ENCODE peak calls at places on chromosome 16, in seven cellular contexts. One of them, this sample, is unnamed.

GRCh38 chr16:11793840-11794239 is 3.2 kb downstream of the ZC3H7A start:
- DNase-seq in Ammon's horn: no peak
- DNase-seq in activated naive CD4-positive, alpha-beta T cell: no peak
- DNase-seq in EL: no peak
- DNase-seq in stimulated activated CD8-positive, alpha-beta memory T cell treated with anti-CD3 and anti-CD28 coated beads, Interleukin-12 subunit alpha, Interleukin-12 subunit beta, amount 100 ng/mL, for 4 hours: no peak
- DNase-seq in heart left ventricle: no peak
- DNase-seq in H54: no peak
- DNase-seq in this sample: no peak

GRCh38 chr16:1105888-1106620 is 10.0 kb upstream of the C1QTNF8 start:
- DNase-seq in heart left ventricle: peak
- DNase-seq in stimulated activated CD8-positive, alpha-beta memory T cell treated with anti-CD3 and anti-CD28 coated beads, Interleukin-12 subunit alpha, Interleukin-12 subunit beta, amount 100 ng/mL, for 4 hours: peak
- DNase-seq in EL: peak
- DNase-seq in Ammon's horn: peak
- DNase-seq in activated naive CD4-positive, alpha-beta T cell: peak
- DNase-seq in H54: peak
- DNase-seq in this sample: no peak

GRCh38 chr16:78684040-78684611 is 584.7 kb downstream of the WWOX start:
- DNase-seq in stimulated activated CD8-positive, alpha-beta memory T cell treated with anti-CD3 and anti-CD28 coated beads, Interleukin-12 subunit alpha, Interleukin-12 subunit beta, amount 100 ng/mL, for 4 hours: no peak
- DNase-seq in Ammon's horn: no peak
- DNase-seq in EL: no peak
- DNase-seq in activated naive CD4-positive, alpha-beta T cell: no peak
- DNase-seq in heart left ventricle: peak
- DNase-seq in H54: peak
- DNase-seq in this sample: peak

GRCh38 chr16:78499399-78499798 is 399.9 kb downstream of the WWOX start:
- DNase-seq in H54: no peak
- DNase-seq in heart left ventricle: no peak
- DNase-seq in activated naive CD4-positive, alpha-beta T cell: no peak
- DNase-seq in EL: no peak
- DNase-seq in Ammon's horn: no peak
- DNase-seq in stimulated activated CD8-positive, alpha-beta memory T cell treated with anti-CD3 and anti-CD28 coated beads, Interleukin-12 subunit alpha, Interleukin-12 subunit beta, amount 100 ng/mL, for 4 hours: no peak
- DNase-seq in this sample: no peak

GRCh38 chr16:728131-728889 is 1.4 kb downstream of the HAGHL start:
- DNase-seq in H54: peak
- DNase-seq in activated naive CD4-positive, alpha-beta T cell: no peak
- DNase-seq in Ammon's horn: peak
- DNase-seq in stimulated activated CD8-positive, alpha-beta memory T cell treated with anti-CD3 and anti-CD28 coated beads, Interleukin-12 subunit alpha, Interleukin-12 subunit beta, amount 100 ng/mL, for 4 hours: peak
- DNase-seq in EL: peak
- DNase-seq in heart left ventricle: peak
- DNase-seq in this sample: no peak

GRCh38 chr16:57606147-57606846 is 22.1 kb upstream of the ADGRG1 start:
- DNase-seq in stimulated activated CD8-positive, alpha-beta memory T cell treated with anti-CD3 and anti-CD28 coated beads, Interleukin-12 subunit alpha, Interleukin-12 subunit beta, amount 100 ng/mL, for 4 hours: no peak
- DNase-seq in heart left ventricle: no peak
- DNase-seq in H54: no peak
- DNase-seq in activated naive CD4-positive, alpha-beta T cell: no peak
- DNase-seq in Ammon's horn: no peak
- DNase-seq in EL: no peak
- DNase-seq in this sample: no peak

GRCh38 chr16:659618-660017 is 8.3 kb upstream of the RHOT2 start:
- DNase-seq in stimulated activated CD8-positive, alpha-beta memory T cell treated with anti-CD3 and anti-CD28 coated beads, Interleukin-12 subunit alpha, Interleukin-12 subunit beta, amount 100 ng/mL, for 4 hours: no peak
- DNase-seq in H54: no peak
- DNase-seq in EL: no peak
- DNase-seq in heart left ventricle: no peak
- DNase-seq in Ammon's horn: no peak
- DNase-seq in activated naive CD4-positive, alpha-beta T cell: no peak
- DNase-seq in this sample: no peak

GRCh38 chr16:81937305-81938038 is 73.8 kb downstream of the SDR42E1 start:
- DNase-seq in activated naive CD4-positive, alpha-beta T cell: no peak
- DNase-seq in heart left ventricle: no peak
- DNase-seq in EL: no peak
- DNase-seq in Ammon's horn: no peak
- DNase-seq in H54: no peak
- DNase-seq in stimulated activated CD8-positive, alpha-beta memory T cell treated with anti-CD3 and anti-CD28 coated beads, Interleukin-12 subunit alpha, Interleukin-12 subunit beta, amount 100 ng/mL, for 4 hours: no peak
- DNase-seq in this sample: no peak

GRCh38 chr16:9612267-9612666 is 520.8 kb downstream of the HAPSTR1 start:
- DNase-seq in EL: peak
- DNase-seq in stimulated activated CD8-positive, alpha-beta memory T cell treated with anti-CD3 and anti-CD28 coated beads, Interleukin-12 subunit alpha, Interleukin-12 subunit beta, amount 100 ng/mL, for 4 hours: no peak
- DNase-seq in activated naive CD4-positive, alpha-beta T cell: no peak
- DNase-seq in H54: no peak
- DNase-seq in heart left ventricle: no peak
- DNase-seq in Ammon's horn: no peak
- DNase-seq in this sample: no peak

GRCh38 chr16:76059701-76060100 is 217.5 kb upstream of the CNTNAP4 start:
- DNase-seq in EL: no peak
- DNase-seq in stimulated activated CD8-positive, alpha-beta memory T cell treated with anti-CD3 and anti-CD28 coated beads, Interleukin-12 subunit alpha, Interleukin-12 subunit beta, amount 100 ng/mL, for 4 hours: no peak
- DNase-seq in H54: no peak
- DNase-seq in activated naive CD4-positive, alpha-beta T cell: no peak
- DNase-seq in heart left ventricle: no peak
- DNase-seq in Ammon's horn: no peak
- DNase-seq in this sample: no peak

GRCh38 chr16:19559242-19559910 is 3.9 kb downstream of the VPS35L start:
- DNase-seq in activated naive CD4-positive, alpha-beta T cell: no peak
- DNase-seq in H54: peak
- DNase-seq in stimulated activated CD8-positive, alpha-beta memory T cell treated with anti-CD3 and anti-CD28 coated beads, Interleukin-12 subunit alpha, Interleukin-12 subunit beta, amount 100 ng/mL, for 4 hours: no peak
- DNase-seq in heart left ventricle: no peak
- DNase-seq in EL: peak
- DNase-seq in Ammon's horn: peak
- DNase-seq in this sample: no peak

GRCh38 chr16:85475233-85475632 is 137.9 kb upstream of the GSE1 start:
- DNase-seq in H54: no peak
- DNase-seq in activated naive CD4-positive, alpha-beta T cell: no peak
- DNase-seq in EL: no peak
- DNase-seq in Ammon's horn: no peak
- DNase-seq in heart left ventricle: no peak
- DNase-seq in stimulated activated CD8-positive, alpha-beta memory T cell treated with anti-CD3 and anti-CD28 coated beads, Interleukin-12 subunit alpha, Interleukin-12 subunit beta, amount 100 ng/mL, for 4 hours: no peak
- DNase-seq in this sample: no peak

GRCh38 chr16:50985733-50986132 is 165.3 kb downstream of the SALL1 start:
- DNase-seq in EL: no peak
- DNase-seq in activated naive CD4-positive, alpha-beta T cell: no peak
- DNase-seq in H54: no peak
- DNase-seq in Ammon's horn: no peak
- DNase-seq in heart left ventricle: no peak
- DNase-seq in stimulated activated CD8-positive, alpha-beta memory T cell treated with anti-CD3 and anti-CD28 coated beads, Interleukin-12 subunit alpha, Interleukin-12 subunit beta, amount 100 ng/mL, for 4 hours: no peak
- DNase-seq in this sample: no peak

GRCh38 chr16:66266436-66267286 is 99.8 kb upstream of the CDH5 start:
- DNase-seq in Ammon's horn: no peak
- DNase-seq in H54: no peak
- DNase-seq in EL: peak
- DNase-seq in heart left ventricle: peak
- DNase-seq in stimulated activated CD8-positive, alpha-beta memory T cell treated with anti-CD3 and anti-CD28 coated beads, Interleukin-12 subunit alpha, Interleukin-12 subunit beta, amount 100 ng/mL, for 4 hours: no peak
- DNase-seq in activated naive CD4-positive, alpha-beta T cell: no peak
- DNase-seq in this sample: peak

GRCh38 chr16:2194166-2194834 is 2.1 kb downstream of the CASKIN1 start:
- DNase-seq in activated naive CD4-positive, alpha-beta T cell: no peak
- DNase-seq in EL: peak
- DNase-seq in stimulated activated CD8-positive, alpha-beta memory T cell treated with anti-CD3 and anti-CD28 coated beads, Interleukin-12 subunit alpha, Interleukin-12 subunit beta, amount 100 ng/mL, for 4 hours: no peak
- DNase-seq in Ammon's horn: no peak
- DNase-seq in heart left ventricle: no peak
- DNase-seq in H54: peak
- DNase-seq in this sample: no peak

GRCh38 chr16:59432934-59433333 is 698.8 kb upstream of the GOT2 start:
- DNase-seq in EL: no peak
- DNase-seq in activated naive CD4-positive, alpha-beta T cell: no peak
- DNase-seq in H54: no peak
- DNase-seq in heart left ventricle: no peak
- DNase-seq in stimulated activated CD8-positive, alpha-beta memory T cell treated with anti-CD3 and anti-CD28 coated beads, Interleukin-12 subunit alpha, Interleukin-12 subunit beta, amount 100 ng/mL, for 4 hours: no peak
- DNase-seq in Ammon's horn: peak
- DNase-seq in this sample: no peak

GRCh38 chr16:11407047-11407982 is 62.1 kb downstream of the RMI2 start:
- DNase-seq in EL: peak
- DNase-seq in Ammon's horn: peak
- DNase-seq in heart left ventricle: peak
- DNase-seq in activated naive CD4-positive, alpha-beta T cell: peak
- DNase-seq in H54: peak
- DNase-seq in stimulated activated CD8-positive, alpha-beta memory T cell treated with anti-CD3 and anti-CD28 coated beads, Interleukin-12 subunit alpha, Interleukin-12 subunit beta, amount 100 ng/mL, for 4 hours: peak
- DNase-seq in this sample: no peak

GRCh38 chr16:2745961-2746360 is 6.5 kb upstream of the SRRM2 start:
- DNase-seq in stimulated activated CD8-positive, alpha-beta memory T cell treated with anti-CD3 and anti-CD28 coated beads, Interleukin-12 subunit alpha, Interleukin-12 subunit beta, amount 100 ng/mL, for 4 hours: no peak
- DNase-seq in heart left ventricle: no peak
- DNase-seq in Ammon's horn: no peak
- DNase-seq in EL: no peak
- DNase-seq in H54: no peak
- DNase-seq in activated naive CD4-positive, alpha-beta T cell: no peak
- DNase-seq in this sample: no peak

GRCh38 chr16:660459-661183 is 7.3 kb upstream of the RHOT2 start:
- DNase-seq in heart left ventricle: peak
- DNase-seq in activated naive CD4-positive, alpha-beta T cell: peak
- DNase-seq in stimulated activated CD8-positive, alpha-beta memory T cell treated with anti-CD3 and anti-CD28 coated beads, Interleukin-12 subunit alpha, Interleukin-12 subunit beta, amount 100 ng/mL, for 4 hours: no peak
- DNase-seq in H54: no peak
- DNase-seq in Ammon's horn: peak
- DNase-seq in EL: peak
- DNase-seq in this sample: peak

GRCh38 chr16:85136705-85137322 is 24.5 kb upstream of the CIBAR2 start:
- DNase-seq in heart left ventricle: peak
- DNase-seq in activated naive CD4-positive, alpha-beta T cell: no peak
- DNase-seq in EL: peak
- DNase-seq in H54: no peak
- DNase-seq in stimulated activated CD8-positive, alpha-beta memory T cell treated with anti-CD3 and anti-CD28 coated beads, Interleukin-12 subunit alpha, Interleukin-12 subunit beta, amount 100 ng/mL, for 4 hours: no peak
- DNase-seq in Ammon's horn: no peak
- DNase-seq in this sample: peak

GRCh38 chr16:81279375-81279774 is 35.4 kb upstream of the GAN start:
- DNase-seq in EL: peak
- DNase-seq in H54: peak
- DNase-seq in stimulated activated CD8-positive, alpha-beta memory T cell treated with anti-CD3 and anti-CD28 coated beads, Interleukin-12 subunit alpha, Interleukin-12 subunit beta, amount 100 ng/mL, for 4 hours: no peak
- DNase-seq in heart left ventricle: no peak
- DNase-seq in activated naive CD4-positive, alpha-beta T cell: no peak
- DNase-seq in Ammon's horn: no peak
- DNase-seq in this sample: no peak

GRCh38 chr16:17368951-17369350 is 101.8 kb downstream of the XYLT1 start:
- DNase-seq in EL: no peak
- DNase-seq in stimulated activated CD8-positive, alpha-beta memory T cell treated with anti-CD3 and anti-CD28 coated beads, Interleukin-12 subunit alpha, Interleukin-12 subunit beta, amount 100 ng/mL, for 4 hours: no peak
- DNase-seq in Ammon's horn: no peak
- DNase-seq in H54: no peak
- DNase-seq in heart left ventricle: no peak
- DNase-seq in activated naive CD4-positive, alpha-beta T cell: no peak
- DNase-seq in this sample: no peak

This sample was measured in Right ventricle myocardium inferior.